ENCODE peak calls at places on chromosome 9, in eight cellular contexts. I is esophagus squamous epithelium, O is Calu3, N is left ventricle myocardium inferior, P is neural crest cell, E is endodermal cell, Y is GM20000, H is lower leg skin. D is an unnamed sample.

GRCh38 chr9:109037946-109038345 is 24.6 kb upstream of the CTNNAL1 start:
- DNase-seq in P (no peak), H (no peak), N (no peak), I (no peak), E (no peak), O (no peak), Y (no peak), D (no peak)

GRCh38 chr9:113436753-113437515 is 26.4 kb downstream of the C9orf43 start:
- DNase-seq in N (no peak), P (no peak), E (no peak), O (no peak), Y (no peak), I (no peak), H (no peak), D (no peak)

GRCh38 chr9:121992571-121993212 is 100.4 kb downstream of the TTLL11 start:
- DNase-seq in I (no peak), Y (peak), H (peak), N (peak), E (peak), P (peak), O (peak), D (no peak)

GRCh38 chr9:34809504-34810186 is 99.7 kb upstream of the CCL21 start:
- DNase-seq in Y (peak), E (peak), P (peak), O (no peak), H (no peak), I (no peak), N (no peak), D (peak)

GRCh38 chr9:134644715-134645606 is 3.4 kb downstream of the COL5A1 start:
- DNase-seq in Y (no peak), H (peak), N (peak), P (no peak), E (no peak), I (no peak), O (no peak), D (peak)

GRCh38 chr9:127187231-127187956 is 65.0 kb upstream of the ANGPTL2 start:
- DNase-seq in N (peak), I (no peak), O (peak), Y (no peak), E (no peak), H (peak), P (no peak), D (peak)

GRCh38 chr9:110048976-110049698 is 158.8 kb downstream of the C9orf152 start:
- DNase-seq in N (no peak), E (peak), H (no peak), P (peak), O (peak), I (no peak), Y (peak), D (peak)

GRCh38 chr9:80251778-80252177 is 680.0 kb downstream of the TLE4 start:
- DNase-seq in H (no peak), N (no peak), I (no peak), Y (no peak), P (no peak), E (no peak), O (no peak), D (no peak)

GRCh38 chr9:35659340-35659739 is 1.2 kb downstream of the CCDC107 start:
- DNase-seq in E (no peak), Y (no peak), H (no peak), P (no peak), O (no peak), I (no peak), N (no peak), D (no peak)

GRCh38 chr9:115524467-115525059 is 406.6 kb upstream of the TNC start:
- DNase-seq in N (no peak), E (peak), P (peak), I (no peak), O (peak), Y (peak), H (no peak), D (no peak)

GRCh38 chr9:36788534-36788933 is 215.8 kb downstream of the MELK start:
- DNase-seq in E (peak), H (no peak), Y (peak), O (no peak), P (no peak), I (no peak), N (no peak), D (peak)

GRCh38 chr9:112743216-112743835 is 7.2 kb upstream of the SNX30 start:
- DNase-seq in E (no peak), P (no peak), I (no peak), Y (no peak), H (no peak), N (no peak), O (no peak), D (no peak)

GRCh38 chr9:129102791-129103594 is 7.6 kb downstream of the CRAT start:
- DNase-seq in I (no peak), Y (peak), O (peak), P (peak), E (peak), N (peak), H (peak), D (peak)
- TF ChIP-seq CTCF in I (peak), Y (peak), O (no peak), P (peak), E (peak), N (peak), H (no peak), D (peak)

DNA sequence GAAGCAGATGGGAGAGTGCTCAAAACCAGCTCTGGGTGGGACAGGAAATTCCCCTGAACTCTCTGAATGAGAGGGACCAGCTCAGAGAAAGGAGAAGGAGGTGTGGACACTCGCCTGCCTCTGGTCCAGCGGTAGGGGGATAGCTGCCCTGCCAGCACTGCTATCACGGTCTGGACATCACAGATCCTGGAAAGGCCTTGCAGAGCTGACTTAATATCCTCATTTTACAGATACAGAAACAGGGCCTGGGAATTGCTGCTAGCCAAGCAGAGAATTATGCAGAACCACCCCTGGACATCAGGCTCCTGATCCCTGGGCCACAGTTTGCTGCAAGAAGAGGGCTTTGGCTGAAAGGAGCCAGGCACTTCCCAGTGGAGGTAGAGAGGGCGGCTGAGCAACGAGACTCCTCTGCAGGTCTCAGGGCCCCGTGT is 4.8 kb downstream of the TRAF1 start:
- DNase-seq in N (no peak), E (no peak), I (no peak), H (no peak), Y (no peak), P (no peak), O (no peak), D (no peak)
- TF ChIP-seq CTCF in N (no peak), E (no peak), I (no peak), H (no peak), Y (no peak), P (no peak), O (no peak), D (no peak)

GRCh38 chr9:133396952-133397351 is 20.8 kb downstream of the STKLD1 start:
- DNase-seq in Y (no peak), I (no peak), H (no peak), N (no peak), E (peak), O (no peak), P (peak), D (peak)
- TF ChIP-seq CTCF in Y (no peak), I (no peak), H (no peak), N (no peak), E (peak), O (no peak), P (peak), D (peak)

GRCh38 chr9:89527084-89527483 is 29.2 kb upstream of the SEMA4D start:
- DNase-seq in O (peak), H (no peak), P (no peak), N (peak), I (no peak), Y (no peak), E (no peak), D (no peak)

GRCh38 chr9:89526667-89527066 is 28.8 kb upstream of the SEMA4D start:
- DNase-seq in N (no peak), H (no peak), P (no peak), I (no peak), O (no peak), E (no peak), Y (no peak), D (no peak)

GRCh38 chr9:89529243-89530030 is 31.5 kb upstream of the SEMA4D start:
- DNase-seq in I (no peak), P (no peak), H (no peak), Y (no peak), O (no peak), N (no peak), E (no peak), D (no peak)

GRCh38 chr9:89528540-89528939 is 30.6 kb upstream of the SEMA4D start:
- DNase-seq in Y (no peak), O (peak), P (no peak), E (no peak), I (no peak), H (no peak), N (no peak), D (no peak)

DNA sequence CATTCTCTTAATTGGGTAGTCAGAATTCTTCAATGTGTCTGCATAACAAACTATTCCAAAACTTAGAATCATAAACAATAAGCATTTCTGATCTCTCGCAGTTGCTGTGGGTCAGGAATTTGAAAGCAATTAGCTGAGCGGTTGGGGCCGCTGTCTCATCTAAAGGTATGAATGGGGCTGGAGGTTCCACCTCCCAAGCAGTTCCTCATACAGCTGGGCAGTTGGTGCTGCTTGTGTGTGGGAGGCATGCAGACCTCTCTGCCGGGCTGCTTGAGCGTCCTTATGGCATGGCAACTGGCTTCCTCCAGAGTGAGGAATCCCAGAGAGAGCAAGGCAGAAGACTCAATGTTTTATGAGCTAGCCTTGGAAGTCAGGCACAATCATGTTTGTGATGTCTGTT is 30.2 kb upstream of the SEMA4D start:
- DNase-seq in Y (no peak), I (no peak), N (no peak), E (no peak), O (no peak), H (no peak), P (no peak), D (peak)
- TF ChIP-seq CTCF in Y (no peak), I (no peak), N (no peak), E (no peak), O (no peak), H (no peak), P (no peak), D (no peak)

GRCh38 chr9:87167616-87168015 is 220.3 kb upstream of the GAS1 start:
- DNase-seq in H (no peak), I (no peak), P (no peak), Y (no peak), N (no peak), O (no peak), E (no peak), D (peak)
- TF ChIP-seq CTCF in H (no peak), I (no peak), P (no peak), Y (no peak), N (no peak), O (no peak), E (no peak), D (no peak)

GRCh38 chr9:91192785-91193657 is 168.7 kb downstream of the AUH start:
- DNase-seq in I (no peak), O (peak), E (peak), P (peak), N (peak), H (peak), Y (peak), D (peak)
- TF ChIP-seq CTCF in I (peak), O (no peak), E (peak), P (peak), N (peak), H (no peak), Y (no peak), D (no peak)